ENCODE peak calls at places on chromosomes 12 and 14, in nine cellular contexts. One of them, this sample, is unnamed.

GRCh38 chr14:59728294-59728693 is 142.3 kb downstream of the RTN1 start:
- DNase-seq in progenitor cell of endocrine pancreas: no peak
- DNase-seq in heart left ventricle: no peak
- DNase-seq in activated naive CD4-positive, alpha-beta T cell treated with anti-CD3 and anti-CD28 coated beads, Interleukin-2, amount 50 U/mL, for 72 hours: no peak
- DNase-seq in right cardiac atrium: no peak
- DNase-seq in MM.1S: no peak
- DNase-seq in activated naive CD8-positive, alpha-beta T cell treated with anti-CD3 and anti-CD28 coated beads, Interleukin-2, amount 50 U/mL, for 24 hours: no peak
- DNase-seq in NCI-H2171 treated with DMSO at 0.1 percent for 48 hours: peak
- DNase-seq in LHCN-M2: no peak
- DNase-seq in this sample: no peak

GRCh38 chr12:107992870-107993451 is 136.1 kb upstream of the WSCD2 start:
- DNase-seq in progenitor cell of endocrine pancreas: peak
- DNase-seq in heart left ventricle: no peak
- DNase-seq in activated naive CD4-positive, alpha-beta T cell treated with anti-CD3 and anti-CD28 coated beads, Interleukin-2, amount 50 U/mL, for 72 hours: no peak
- DNase-seq in right cardiac atrium: no peak
- DNase-seq in MM.1S: peak
- DNase-seq in activated naive CD8-positive, alpha-beta T cell treated with anti-CD3 and anti-CD28 coated beads, Interleukin-2, amount 50 U/mL, for 24 hours: peak
- DNase-seq in NCI-H2171 treated with DMSO at 0.1 percent for 48 hours: peak
- DNase-seq in LHCN-M2: peak
- DNase-seq in this sample: peak

GRCh38 chr12:117352260-117352659 is 9.2 kb downstream of the NOS1 start:
- DNase-seq in progenitor cell of endocrine pancreas: no peak
- DNase-seq in heart left ventricle: no peak
- DNase-seq in activated naive CD4-positive, alpha-beta T cell treated with anti-CD3 and anti-CD28 coated beads, Interleukin-2, amount 50 U/mL, for 72 hours: no peak
- DNase-seq in right cardiac atrium: no peak
- DNase-seq in MM.1S: no peak
- DNase-seq in activated naive CD8-positive, alpha-beta T cell treated with anti-CD3 and anti-CD28 coated beads, Interleukin-2, amount 50 U/mL, for 24 hours: no peak
- DNase-seq in NCI-H2171 treated with DMSO at 0.1 percent for 48 hours: no peak
- DNase-seq in LHCN-M2: no peak
- DNase-seq in this sample: no peak

GRCh38 chr14:73209943-73210342 is 27.4 kb upstream of the PAPLN start:
- DNase-seq in progenitor cell of endocrine pancreas: no peak
- DNase-seq in heart left ventricle: no peak
- DNase-seq in activated naive CD4-positive, alpha-beta T cell treated with anti-CD3 and anti-CD28 coated beads, Interleukin-2, amount 50 U/mL, for 72 hours: no peak
- DNase-seq in right cardiac atrium: no peak
- DNase-seq in MM.1S: no peak
- DNase-seq in activated naive CD8-positive, alpha-beta T cell treated with anti-CD3 and anti-CD28 coated beads, Interleukin-2, amount 50 U/mL, for 24 hours: no peak
- DNase-seq in NCI-H2171 treated with DMSO at 0.1 percent for 48 hours: no peak
- DNase-seq in LHCN-M2: peak
- DNase-seq in this sample: no peak

GRCh38 chr14:89851031-89851430 is 103.5 kb downstream of the EFCAB11 start:
- DNase-seq in progenitor cell of endocrine pancreas: no peak
- DNase-seq in heart left ventricle: no peak
- DNase-seq in activated naive CD4-positive, alpha-beta T cell treated with anti-CD3 and anti-CD28 coated beads, Interleukin-2, amount 50 U/mL, for 72 hours: no peak
- DNase-seq in right cardiac atrium: no peak
- DNase-seq in MM.1S: no peak
- DNase-seq in activated naive CD8-positive, alpha-beta T cell treated with anti-CD3 and anti-CD28 coated beads, Interleukin-2, amount 50 U/mL, for 24 hours: no peak
- DNase-seq in NCI-H2171 treated with DMSO at 0.1 percent for 48 hours: peak
- DNase-seq in LHCN-M2: no peak
- DNase-seq in this sample: no peak

GRCh38 chr14:68047910-68048309 is 228.3 kb downstream of the RAD51B start:
- DNase-seq in progenitor cell of endocrine pancreas: no peak
- DNase-seq in heart left ventricle: no peak
- DNase-seq in activated naive CD4-positive, alpha-beta T cell treated with anti-CD3 and anti-CD28 coated beads, Interleukin-2, amount 50 U/mL, for 72 hours: no peak
- DNase-seq in right cardiac atrium: no peak
- DNase-seq in MM.1S: no peak
- DNase-seq in activated naive CD8-positive, alpha-beta T cell treated with anti-CD3 and anti-CD28 coated beads, Interleukin-2, amount 50 U/mL, for 24 hours: no peak
- DNase-seq in NCI-H2171 treated with DMSO at 0.1 percent for 48 hours: no peak
- DNase-seq in LHCN-M2: no peak
- DNase-seq in this sample: no peak

GRCh38 chr12:62683724-62684501 is 217.3 kb downstream of the MON2 start:
- DNase-seq in progenitor cell of endocrine pancreas: no peak
- DNase-seq in heart left ventricle: peak
- DNase-seq in activated naive CD4-positive, alpha-beta T cell treated with anti-CD3 and anti-CD28 coated beads, Interleukin-2, amount 50 U/mL, for 72 hours: no peak
- DNase-seq in right cardiac atrium: peak
- DNase-seq in MM.1S: no peak
- DNase-seq in activated naive CD8-positive, alpha-beta T cell treated with anti-CD3 and anti-CD28 coated beads, Interleukin-2, amount 50 U/mL, for 24 hours: no peak
- DNase-seq in NCI-H2171 treated with DMSO at 0.1 percent for 48 hours: no peak
- DNase-seq in LHCN-M2: no peak
- DNase-seq in this sample: peak

GRCh38 chr12:27965411-27965810 is 7.1 kb downstream of the PTHLH start:
- DNase-seq in progenitor cell of endocrine pancreas: no peak
- DNase-seq in heart left ventricle: no peak
- DNase-seq in activated naive CD4-positive, alpha-beta T cell treated with anti-CD3 and anti-CD28 coated beads, Interleukin-2, amount 50 U/mL, for 72 hours: no peak
- DNase-seq in right cardiac atrium: no peak
- DNase-seq in MM.1S: no peak
- DNase-seq in activated naive CD8-positive, alpha-beta T cell treated with anti-CD3 and anti-CD28 coated beads, Interleukin-2, amount 50 U/mL, for 24 hours: no peak
- DNase-seq in NCI-H2171 treated with DMSO at 0.1 percent for 48 hours: no peak
- DNase-seq in LHCN-M2: peak
- DNase-seq in this sample: peak

GRCh38 chr12:47610847-47611246 is 95.0 kb downstream of the RPAP3 start:
- DNase-seq in progenitor cell of endocrine pancreas: no peak
- DNase-seq in heart left ventricle: no peak
- DNase-seq in activated naive CD4-positive, alpha-beta T cell treated with anti-CD3 and anti-CD28 coated beads, Interleukin-2, amount 50 U/mL, for 72 hours: no peak
- DNase-seq in right cardiac atrium: no peak
- DNase-seq in MM.1S: no peak
- DNase-seq in activated naive CD8-positive, alpha-beta T cell treated with anti-CD3 and anti-CD28 coated beads, Interleukin-2, amount 50 U/mL, for 24 hours: no peak
- DNase-seq in NCI-H2171 treated with DMSO at 0.1 percent for 48 hours: no peak
- DNase-seq in LHCN-M2: no peak
- DNase-seq in this sample: no peak

This sample was measured in myocyte.